ENCODE peak calls at places on chromosomes 2 and 18, in seven cellular contexts. F is body of pancreas, Q is lower lobe of right lung, H is colonic mucosa, V is NCI-H1417 treated with DMSO at 0.1 percent for 48 hours, R is stromal cell of bone marrow, Z is NCI-H1048. O is an unnamed sample.

GRCh38 chr2:127606594-127607398 is 39.2 kb upstream of the GPR17 start:
- DNase-seq in F (no peak), Q (peak), H (no peak), V (no peak), R (no peak), Z (no peak), O (no peak)

GRCh38 chr2:239246723-239247122 is 154.1 kb downstream of the HDAC4 start:
- DNase-seq in F (peak), Q (no peak), H (peak), V (peak), R (no peak), Z (peak), O (no peak)

GRCh38 chr2:81206216-81206615 is 901.7 kb upstream of the LRRTM1 start:
- DNase-seq in F (no peak), Q (no peak), H (no peak), V (no peak), R (no peak), Z (no peak), O (no peak)

GRCh38 chr2:177340158-177340557 is 52.4 kb upstream of the AGPS start:
- DNase-seq in F (no peak), Q (no peak), H (no peak), V (no peak), R (no peak), Z (no peak), O (no peak)

GRCh38 chr2:187986392-187987105 is 305.1 kb upstream of the GULP1 start:
- DNase-seq in F (no peak), Q (no peak), H (no peak), V (no peak), R (no peak), Z (no peak), O (no peak)

GRCh38 chr2:176063958-176064357 is 19.8 kb downstream of the EVX2 start:
- DNase-seq in F (no peak), Q (no peak), H (no peak), V (no peak), R (no peak), Z (no peak), O (no peak)

GRCh38 chr2:160492401-160493226 is 993 bp downstream of the RBMS1 start:
- DNase-seq in F (peak), Q (peak), H (peak), V (no peak), R (peak), Z (peak), O (peak)

GRCh38 chr18:24514439-24514838 is 54.0 kb downstream of the HRH4 start:
- DNase-seq in F (no peak), Q (no peak), H (no peak), V (no peak), R (no peak), Z (peak), O (no peak)

GRCh38 chr2:18611184-18611583 is 21.8 kb upstream of the NT5C1B start:
- DNase-seq in F (no peak), Q (no peak), H (no peak), V (no peak), R (no peak), Z (no peak), O (no peak)

GRCh38 chr18:11859903-11860407 is 8.7 kb downstream of the CHMP1B start:
- DNase-seq in F (no peak), Q (no peak), H (peak), V (no peak), R (peak), Z (no peak), O (no peak)

GRCh38 chr18:53567935-53568574 is 656.4 kb downstream of the MBD2 start:
- DNase-seq in F (peak), Q (no peak), H (no peak), V (no peak), R (peak), Z (peak), O (no peak)

GRCh38 chr2:75475049-75475448 is 85.7 kb downstream of the EVA1A start:
- DNase-seq in F (no peak), Q (no peak), H (no peak), V (no peak), R (no peak), Z (no peak), O (no peak)

GRCh38 chr2:60581461-60582282 is 28.2 kb upstream of the BCL11A start:
- DNase-seq in F (peak), Q (peak), H (peak), V (no peak), R (peak), Z (peak), O (peak)

GRCh38 chr2:70671059-70671685 is 96.8 kb downstream of the ADD2 start:
- DNase-seq in F (no peak), Q (no peak), H (no peak), V (no peak), R (no peak), Z (no peak), O (no peak)

GRCh38 chr18:22219568-22220355 is 50.4 kb downstream of the GATA6 start:
- DNase-seq in F (no peak), Q (no peak), H (no peak), V (no peak), R (no peak), Z (no peak), O (no peak)

GRCh38 chr18:27311114-27311513 is 126.0 kb upstream of the CHST9 start:
- DNase-seq in F (no peak), Q (no peak), H (no peak), V (no peak), R (no peak), Z (no peak), O (no peak)

GRCh38 chr18:12840382-12840781 is 43.7 kb downstream of the PTPN2 start:
- DNase-seq in F (no peak), Q (no peak), H (no peak), V (no peak), R (no peak), Z (no peak), O (no peak)

GRCh38 chr18:79445740-79446566 is 50.2 kb downstream of the NFATC1 start:
- DNase-seq in F (no peak), Q (no peak), H (no peak), V (no peak), R (no peak), Z (no peak), O (no peak)

GRCh38 chr2:98748303-98749052 is 17.5 kb upstream of the MGAT4A start:
- DNase-seq in F (no peak), Q (no peak), H (no peak), V (no peak), R (no peak), Z (no peak), O (no peak)

GRCh38 chr2:234003972-234004617 is 46.4 kb upstream of the SPP2 start:
- DNase-seq in F (no peak), Q (no peak), H (no peak), V (no peak), R (peak), Z (no peak), O (no peak)

GRCh38 chr2:239684271-239684670 is 283.5 kb upstream of the HDAC4 start:
- DNase-seq in F (no peak), Q (no peak), H (no peak), V (no peak), R (no peak), Z (no peak), O (no peak)

GRCh38 chr2:200040251-200040650 is 84.9 kb downstream of the MAIP1 start:
- DNase-seq in F (no peak), Q (no peak), H (no peak), V (no peak), R (no peak), Z (no peak), O (no peak)

GRCh38 chr2:89850481-89850880 is 1159.0 kb downstream of the RPIA start:
- DNase-seq in F (no peak), Q (no peak), H (no peak), V (no peak), R (no peak), Z (no peak), O (no peak)